ENCODE peak calls at places on chromosome 3, in ten cellular contexts. One of them, this sample, is unnamed.

GRCh38 chr3:40642812-40643211 is 118.1 kb downstream of the ZNF621 start:
- DNase-seq in HL-60: no peak
- DNase-seq in K562: no peak
- DNase-seq in breast epithelium: no peak
- DNase-seq in GM12891: no peak
- DNase-seq in transverse colon: no peak
- DNase-seq in prostate gland: no peak
- DNase-seq in sigmoid colon: no peak
- DNase-seq in HCT116: no peak
- DNase-seq in endothelial cell of umbilical vein: no peak
- DNase-seq in this sample: no peak

GRCh38 chr3:182837855-182838454 is 44.7 kb downstream of the ATP11B start:
- DNase-seq in HL-60: peak; percentile 12
- DNase-seq in K562: no peak
- DNase-seq in breast epithelium: no peak
- DNase-seq in GM12891: no peak
- DNase-seq in transverse colon: no peak
- DNase-seq in prostate gland: no peak
- DNase-seq in sigmoid colon: no peak
- DNase-seq in HCT116: no peak
- DNase-seq in endothelial cell of umbilical vein: peak; percentile 51
- DNase-seq in this sample: no peak

GRCh38 chr3:50600841-50601591 is 10.6 kb downstream of the CISH start:
- DNase-seq in HL-60: peak; percentile 97
- DNase-seq in K562: peak; percentile 68
- DNase-seq in breast epithelium: peak; percentile 96
- DNase-seq in GM12891: no peak
- DNase-seq in transverse colon: peak; percentile 95
- DNase-seq in prostate gland: peak; percentile 96
- DNase-seq in sigmoid colon: peak; percentile 99
- DNase-seq in HCT116: peak; percentile 77
- DNase-seq in endothelial cell of umbilical vein: peak; percentile 87
- DNase-seq in this sample: peak; percentile 97

GRCh38 chr3:129794319-129795201 is 99.0 kb downstream of the TMCC1 start:
- DNase-seq in HL-60: no peak
- DNase-seq in K562: no peak
- DNase-seq in breast epithelium: no peak
- DNase-seq in GM12891: no peak
- DNase-seq in transverse colon: peak; percentile 61
- DNase-seq in prostate gland: peak; percentile 24
- DNase-seq in sigmoid colon: peak; percentile 63
- DNase-seq in HCT116: peak; percentile 88
- DNase-seq in endothelial cell of umbilical vein: peak; percentile 67
- DNase-seq in this sample: peak; percentile 67

GRCh38 chr3:188051801-188052228 is 102.1 kb upstream of the LPP start:
- DNase-seq in HL-60: no peak
- DNase-seq in K562: no peak
- DNase-seq in breast epithelium: peak; percentile 74
- DNase-seq in GM12891: no peak
- DNase-seq in transverse colon: peak; percentile 43
- DNase-seq in prostate gland: no peak
- DNase-seq in sigmoid colon: peak; percentile 91
- DNase-seq in HCT116: no peak
- DNase-seq in endothelial cell of umbilical vein: no peak
- DNase-seq in this sample: peak; percentile 85

GRCh38 chr3:125357032-125357658 is 18.0 kb downstream of the ZNF148 start:
- DNase-seq in HL-60: peak; percentile 50
- DNase-seq in K562: no peak
- DNase-seq in breast epithelium: no peak
- DNase-seq in GM12891: peak; percentile 66
- DNase-seq in transverse colon: peak; percentile 26
- DNase-seq in prostate gland: peak; percentile 53
- DNase-seq in sigmoid colon: peak; percentile 79
- DNase-seq in HCT116: no peak
- DNase-seq in endothelial cell of umbilical vein: peak; percentile 66
- DNase-seq in this sample: peak; percentile 64

GRCh38 chr3:110779581-110779980 is 292.0 kb upstream of the NECTIN3 start:
- DNase-seq in HL-60: no peak
- DNase-seq in K562: no peak
- DNase-seq in breast epithelium: no peak
- DNase-seq in GM12891: no peak
- DNase-seq in transverse colon: no peak
- DNase-seq in prostate gland: no peak
- DNase-seq in sigmoid colon: no peak
- DNase-seq in HCT116: no peak
- DNase-seq in endothelial cell of umbilical vein: no peak
- DNase-seq in this sample: no peak

GRCh38 chr3:143830063-143830462 is 18.2 kb downstream of the SLC9A9 start:
- DNase-seq in HL-60: no peak
- DNase-seq in K562: no peak
- DNase-seq in breast epithelium: no peak
- DNase-seq in GM12891: no peak
- DNase-seq in transverse colon: no peak
- DNase-seq in prostate gland: no peak
- DNase-seq in sigmoid colon: no peak
- DNase-seq in HCT116: no peak
- DNase-seq in endothelial cell of umbilical vein: peak; percentile 19
- DNase-seq in this sample: no peak

GRCh38 chr3:140204271-140204984 is 269.4 kb downstream of the CLSTN2 start:
- DNase-seq in HL-60: no peak
- DNase-seq in K562: no peak
- DNase-seq in breast epithelium: no peak
- DNase-seq in GM12891: no peak
- DNase-seq in transverse colon: no peak
- DNase-seq in prostate gland: no peak
- DNase-seq in sigmoid colon: no peak
- DNase-seq in HCT116: no peak
- DNase-seq in endothelial cell of umbilical vein: no peak
- DNase-seq in this sample: no peak

GRCh38 chr3:13776253-13777050 is 103.4 kb downstream of the WNT7A start:
- DNase-seq in HL-60: no peak
- DNase-seq in K562: no peak
- DNase-seq in breast epithelium: no peak
- DNase-seq in GM12891: no peak
- DNase-seq in transverse colon: no peak
- DNase-seq in prostate gland: no peak
- DNase-seq in sigmoid colon: no peak
- DNase-seq in HCT116: no peak
- DNase-seq in endothelial cell of umbilical vein: no peak
- DNase-seq in this sample: peak; percentile 30

GRCh38 chr3:150451329-150452084 is 43.4 kb downstream of the TSC22D2 start:
- DNase-seq in HL-60: no peak
- DNase-seq in K562: peak; percentile 35
- DNase-seq in breast epithelium: no peak
- DNase-seq in GM12891: no peak
- DNase-seq in transverse colon: no peak
- DNase-seq in prostate gland: no peak
- DNase-seq in sigmoid colon: no peak
- DNase-seq in HCT116: no peak
- DNase-seq in endothelial cell of umbilical vein: peak; percentile 11
- DNase-seq in this sample: no peak

GRCh38 chr3:189680723-189681122 is 49.5 kb downstream of the TP63 start:
- DNase-seq in HL-60: no peak
- DNase-seq in K562: no peak
- DNase-seq in breast epithelium: no peak
- DNase-seq in GM12891: no peak
- DNase-seq in transverse colon: no peak
- DNase-seq in prostate gland: no peak
- DNase-seq in sigmoid colon: peak; percentile 54
- DNase-seq in HCT116: no peak
- DNase-seq in endothelial cell of umbilical vein: no peak
- DNase-seq in this sample: no peak

GRCh38 chr3:169578381-169578780 is 85.1 kb downstream of the MECOM start:
- DNase-seq in HL-60: no peak
- DNase-seq in K562: no peak
- DNase-seq in breast epithelium: no peak
- DNase-seq in GM12891: no peak
- DNase-seq in transverse colon: no peak
- DNase-seq in prostate gland: no peak
- DNase-seq in sigmoid colon: no peak
- DNase-seq in HCT116: no peak
- DNase-seq in endothelial cell of umbilical vein: no peak
- DNase-seq in this sample: no peak

GRCh38 chr3:127456471-127457093 is 134.0 kb downstream of the TPRA1 start:
- DNase-seq in HL-60: no peak
- DNase-seq in K562: no peak
- DNase-seq in breast epithelium: peak; percentile 50
- DNase-seq in GM12891: no peak
- DNase-seq in transverse colon: no peak
- DNase-seq in prostate gland: peak; percentile 16
- DNase-seq in sigmoid colon: peak; percentile 60
- DNase-seq in HCT116: no peak
- DNase-seq in endothelial cell of umbilical vein: peak; percentile 68
- DNase-seq in this sample: peak; percentile 64

GRCh38 chr3:195209836-195210551 is 61.0 kb downstream of the XXYLT1 start:
- DNase-seq in HL-60: no peak
- DNase-seq in K562: no peak
- DNase-seq in breast epithelium: no peak
- DNase-seq in GM12891: no peak
- DNase-seq in transverse colon: no peak
- DNase-seq in prostate gland: no peak
- DNase-seq in sigmoid colon: peak; percentile 90
- DNase-seq in HCT116: no peak
- DNase-seq in endothelial cell of umbilical vein: peak; percentile 28
- DNase-seq in this sample: no peak

GRCh38 chr3:195807681-195808121 is 4.0 kb downstream of the MUC4 start:
- DNase-seq in HL-60: no peak
- DNase-seq in K562: no peak
- DNase-seq in breast epithelium: peak; percentile 33
- DNase-seq in GM12891: no peak
- DNase-seq in transverse colon: peak; percentile 19
- DNase-seq in prostate gland: no peak
- DNase-seq in sigmoid colon: peak; percentile 32
- DNase-seq in HCT116: no peak
- DNase-seq in endothelial cell of umbilical vein: no peak
- DNase-seq in this sample: no peak

GRCh38 chr3:168889666-168890065 is 773.8 kb downstream of the MECOM start:
- DNase-seq in HL-60: no peak
- DNase-seq in K562: no peak
- DNase-seq in breast epithelium: no peak
- DNase-seq in GM12891: no peak
- DNase-seq in transverse colon: no peak
- DNase-seq in prostate gland: no peak
- DNase-seq in sigmoid colon: no peak
- DNase-seq in HCT116: no peak
- DNase-seq in endothelial cell of umbilical vein: no peak
- DNase-seq in this sample: no peak

GRCh38 chr3:66035763-66036477 is 2.8 kb downstream of the MAGI1 start:
- DNase-seq in HL-60: no peak
- DNase-seq in K562: no peak
- DNase-seq in breast epithelium: no peak
- DNase-seq in GM12891: no peak
- DNase-seq in transverse colon: no peak
- DNase-seq in prostate gland: no peak
- DNase-seq in sigmoid colon: no peak
- DNase-seq in HCT116: no peak
- DNase-seq in endothelial cell of umbilical vein: no peak
- DNase-seq in this sample: no peak
- TF ChIP-seq POLR2AphosphoS5 in HL-60: no peak
- TF ChIP-seq POLR2AphosphoS5 in K562: no peak
- TF ChIP-seq POLR2AphosphoS5 in breast epithelium: no peak
- TF ChIP-seq POLR2AphosphoS5 in GM12891: no peak
- TF ChIP-seq POLR2AphosphoS5 in transverse colon: no peak
- TF ChIP-seq POLR2AphosphoS5 in prostate gland: no peak
- TF ChIP-seq POLR2AphosphoS5 in sigmoid colon: no peak
- TF ChIP-seq POLR2AphosphoS5 in HCT116: no peak
- TF ChIP-seq POLR2AphosphoS5 in endothelial cell of umbilical vein: no peak
- TF ChIP-seq POLR2AphosphoS5 in this sample: no peak

DNA sequence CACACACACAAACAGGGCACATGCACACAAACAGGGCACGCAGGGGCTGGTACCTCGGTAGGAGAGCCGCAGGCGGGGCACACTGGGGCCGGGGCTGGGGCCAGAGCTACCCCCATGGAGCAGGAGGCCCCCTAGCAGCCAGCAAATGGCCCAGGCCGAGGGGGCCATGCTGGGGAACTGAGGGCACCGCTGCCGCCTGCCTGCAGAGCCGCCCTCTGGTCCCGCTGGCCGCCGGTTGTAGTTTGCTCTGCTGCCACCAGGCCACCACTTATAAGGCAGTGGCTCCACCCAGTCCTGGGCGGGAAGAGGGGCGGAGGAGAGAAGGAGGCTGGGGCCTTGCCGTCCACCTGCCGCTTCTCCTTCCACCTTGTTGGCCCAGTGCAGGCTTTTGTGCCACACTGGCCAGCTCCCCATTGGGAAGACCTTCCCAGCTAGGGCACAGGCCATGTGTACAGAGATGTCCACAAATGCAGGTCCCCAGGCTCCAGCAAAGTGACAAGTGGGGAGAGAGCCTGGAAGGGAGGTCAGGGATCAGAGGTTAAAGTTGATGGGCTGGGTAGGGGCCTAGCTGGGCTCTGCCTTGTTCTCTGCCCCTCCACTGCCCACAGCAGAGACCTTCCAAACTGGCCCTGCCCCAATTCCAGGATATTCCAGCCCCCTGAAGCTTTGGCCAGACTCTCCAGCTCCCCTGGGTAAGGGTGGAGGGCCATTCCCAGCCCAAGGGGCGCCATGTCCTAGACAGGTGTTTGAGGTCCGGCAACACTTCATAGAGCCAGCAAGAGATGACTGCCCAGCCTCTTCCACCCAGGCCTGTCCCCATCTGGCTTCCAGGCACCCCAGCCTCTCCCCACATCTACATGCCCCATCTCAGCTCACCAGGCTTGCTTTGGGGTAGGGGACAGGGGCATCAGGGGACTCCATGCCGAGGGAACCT is at the start of gene SEMA3G:
- DNase-seq in HL-60: peak; percentile 75
- DNase-seq in K562: peak; percentile 71
- DNase-seq in breast epithelium: peak; percentile 83
- DNase-seq in GM12891: peak; percentile 88
- DNase-seq in transverse colon: peak; percentile 87
- DNase-seq in prostate gland: peak; percentile 67
- DNase-seq in sigmoid colon: peak; percentile 81
- DNase-seq in HCT116: peak; percentile 74
- DNase-seq in endothelial cell of umbilical vein: peak; percentile 69
- DNase-seq in this sample: peak; percentile 85
- TF ChIP-seq POLR2AphosphoS5 in HL-60: peak; percentile 72
- TF ChIP-seq POLR2AphosphoS5 in K562: no peak
- TF ChIP-seq POLR2AphosphoS5 in breast epithelium: no peak
- TF ChIP-seq POLR2AphosphoS5 in GM12891: no peak
- TF ChIP-seq POLR2AphosphoS5 in transverse colon: no peak
- TF ChIP-seq POLR2AphosphoS5 in prostate gland: peak; percentile 55
- TF ChIP-seq POLR2AphosphoS5 in sigmoid colon: peak; percentile 58
- TF ChIP-seq POLR2AphosphoS5 in HCT116: peak; percentile 96
- TF ChIP-seq POLR2AphosphoS5 in endothelial cell of umbilical vein: peak; percentile 33
- TF ChIP-seq POLR2AphosphoS5 in this sample: no peak

GRCh38 chr3:56787784-56788256 is 13.9 kb downstream of the ARHGEF3 start:
- DNase-seq in HL-60: no peak
- DNase-seq in K562: no peak
- DNase-seq in breast epithelium: no peak
- DNase-seq in GM12891: no peak
- DNase-seq in transverse colon: no peak
- DNase-seq in prostate gland: no peak
- DNase-seq in sigmoid colon: no peak
- DNase-seq in HCT116: no peak
- DNase-seq in endothelial cell of umbilical vein: no peak
- DNase-seq in this sample: no peak
- TF ChIP-seq POLR2AphosphoS5 in HL-60: no peak
- TF ChIP-seq POLR2AphosphoS5 in K562: no peak
- TF ChIP-seq POLR2AphosphoS5 in breast epithelium: no peak
- TF ChIP-seq POLR2AphosphoS5 in GM12891: no peak
- TF ChIP-seq POLR2AphosphoS5 in transverse colon: no peak
- TF ChIP-seq POLR2AphosphoS5 in prostate gland: no peak
- TF ChIP-seq POLR2AphosphoS5 in sigmoid colon: no peak
- TF ChIP-seq POLR2AphosphoS5 in HCT116: no peak
- TF ChIP-seq POLR2AphosphoS5 in endothelial cell of umbilical vein: no peak
- TF ChIP-seq POLR2AphosphoS5 in this sample: no peak

GRCh38 chr3:30273304-30274072 is 332.9 kb upstream of the TGFBR2 start:
- DNase-seq in HL-60: no peak
- DNase-seq in K562: no peak
- DNase-seq in breast epithelium: no peak
- DNase-seq in GM12891: no peak
- DNase-seq in transverse colon: no peak
- DNase-seq in prostate gland: no peak
- DNase-seq in sigmoid colon: no peak
- DNase-seq in HCT116: no peak
- DNase-seq in endothelial cell of umbilical vein: no peak
- DNase-seq in this sample: no peak
- TF ChIP-seq POLR2AphosphoS5 in HL-60: no peak
- TF ChIP-seq POLR2AphosphoS5 in K562: no peak
- TF ChIP-seq POLR2AphosphoS5 in breast epithelium: no peak
- TF ChIP-seq POLR2AphosphoS5 in GM12891: no peak
- TF ChIP-seq POLR2AphosphoS5 in transverse colon: no peak
- TF ChIP-seq POLR2AphosphoS5 in prostate gland: no peak
- TF ChIP-seq POLR2AphosphoS5 in sigmoid colon: no peak
- TF ChIP-seq POLR2AphosphoS5 in HCT116: no peak
- TF ChIP-seq POLR2AphosphoS5 in endothelial cell of umbilical vein: no peak
- TF ChIP-seq POLR2AphosphoS5 in this sample: no peak

This sample was measured in suprapubic skin.